ENCODE peak calls at places on chromosome 20, in eight cellular contexts. One of them, this sample, is unnamed.
A peak's percentile ranks its signal among the peaks of the same experiment; 100 is the strongest.

GRCh38 chr20:47263502-47264084 is 92.9 kb downstream of the ZMYND8 start:
- DNase-seq in endodermal cell: no peak
- DNase-seq in LHCN-M2: no peak
- DNase-seq in mammary epithelial cell: no peak
- DNase-seq in Right ventricle myocardium superior: no peak
- DNase-seq in GM06990: no peak
- DNase-seq in WTC11: no peak
- DNase-seq in HEK293T: no peak
- DNase-seq in this sample: no peak

GRCh38 chr20:23515250-23515939 is 24.5 kb downstream of the CST8 start:
- DNase-seq in WTC11: no peak
- DNase-seq in LHCN-M2: no peak
- DNase-seq in mammary epithelial cell: no peak
- DNase-seq in Right ventricle myocardium superior: no peak
- DNase-seq in GM06990: no peak
- DNase-seq in HEK293T: no peak
- DNase-seq in endodermal cell: no peak
- DNase-seq in this sample: no peak

GRCh38 chr20:38855356-38855755 is 49.9 kb downstream of the PPP1R16B start:
- DNase-seq in Right ventricle myocardium superior: no peak
- DNase-seq in HEK293T: no peak
- DNase-seq in GM06990: no peak
- DNase-seq in mammary epithelial cell: no peak
- DNase-seq in endodermal cell: no peak
- DNase-seq in WTC11: no peak
- DNase-seq in LHCN-M2: peak; percentile 8
- DNase-seq in this sample: no peak

GRCh38 chr20:55513966-55514365 is 491.4 kb downstream of the CBLN4 start:
- DNase-seq in LHCN-M2: no peak
- DNase-seq in mammary epithelial cell: peak; percentile 9
- DNase-seq in HEK293T: no peak
- DNase-seq in WTC11: no peak
- DNase-seq in GM06990: no peak
- DNase-seq in Right ventricle myocardium superior: no peak
- DNase-seq in endodermal cell: no peak
- DNase-seq in this sample: no peak

GRCh38 chr20:23138226-23138625 is 52.1 kb upstream of the CD93 start:
- DNase-seq in endodermal cell: no peak
- DNase-seq in LHCN-M2: no peak
- DNase-seq in mammary epithelial cell: no peak
- DNase-seq in GM06990: no peak
- DNase-seq in Right ventricle myocardium superior: no peak
- DNase-seq in HEK293T: no peak
- DNase-seq in WTC11: no peak
- DNase-seq in this sample: no peak

GRCh38 chr20:57347393-57347792 is 3.7 kb upstream of the RAE1 start:
- DNase-seq in endodermal cell: no peak
- DNase-seq in GM06990: no peak
- DNase-seq in LHCN-M2: no peak
- DNase-seq in WTC11: no peak
- DNase-seq in mammary epithelial cell: no peak
- DNase-seq in HEK293T: no peak
- DNase-seq in Right ventricle myocardium superior: no peak
- DNase-seq in this sample: no peak

GRCh38 chr20:14775778-14776177 is 438.4 kb upstream of the FLRT3 start:
- DNase-seq in LHCN-M2: peak; percentile 82
- DNase-seq in Right ventricle myocardium superior: no peak
- DNase-seq in mammary epithelial cell: peak; percentile 91
- DNase-seq in endodermal cell: no peak
- DNase-seq in GM06990: no peak
- DNase-seq in WTC11: no peak
- DNase-seq in HEK293T: no peak
- DNase-seq in this sample: no peak

GRCh38 chr20:3101737-3102574 is 17.4 kb upstream of the AVP start:
- DNase-seq in WTC11: no peak
- DNase-seq in endodermal cell: no peak
- DNase-seq in LHCN-M2: no peak
- DNase-seq in GM06990: peak; percentile 44
- DNase-seq in Right ventricle myocardium superior: no peak
- DNase-seq in HEK293T: no peak
- DNase-seq in mammary epithelial cell: no peak
- DNase-seq in this sample: no peak

GRCh38 chr20:19764207-19764606 is 6.1 kb downstream of the RIN2 start:
- DNase-seq in WTC11: no peak
- DNase-seq in HEK293T: no peak
- DNase-seq in endodermal cell: no peak
- DNase-seq in GM06990: no peak
- DNase-seq in Right ventricle myocardium superior: no peak
- DNase-seq in mammary epithelial cell: no peak
- DNase-seq in LHCN-M2: peak; percentile 26
- DNase-seq in this sample: no peak

GRCh38 chr20:7828437-7828836 is 111.8 kb downstream of the HAO1 start:
- DNase-seq in HEK293T: no peak
- DNase-seq in Right ventricle myocardium superior: no peak
- DNase-seq in mammary epithelial cell: no peak
- DNase-seq in LHCN-M2: no peak
- DNase-seq in endodermal cell: no peak
- DNase-seq in WTC11: no peak
- DNase-seq in GM06990: no peak
- DNase-seq in this sample: no peak